ENCODE peak calls at places on chromosomes 4 and X, in four cellular contexts. I, D, Z and T are unnamed samples.

GRCh38 chrX:47351706-47352105 is 18.7 kb upstream of the ZNF157 start:
- DNase-seq in I (no peak), D (no peak), Z (no peak), T (peak; percentile 60)

GRCh38 chrX:85309717-85310116 is 65.9 kb downstream of the ZNF711 start:
- DNase-seq in I (peak; percentile 4), D (no peak), Z (no peak), T (no peak)

GRCh38 chrX:135890087-135890585 is 3.1 kb downstream of the CT45A10 start:
- DNase-seq in I (no peak), D (no peak), Z (no peak), T (no peak)

GRCh38 chr4:78845469-78845868 is 69.3 kb downstream of the BMP2K start:
- DNase-seq in I (no peak), D (no peak), Z (no peak), T (no peak)

GRCh38 chrX:28649541-28649940 is 62.3 kb downstream of the IL1RAPL1 start:
- DNase-seq in I (no peak), D (no peak), Z (no peak), T (peak; percentile 30)

GRCh38 chr4:72591547-72591946 is 22.5 kb upstream of the ADAMTS3 start:
- DNase-seq in I (no peak), D (no peak), Z (no peak), T (no peak)

GRCh38 chrX:41234962-41235361 is 99.0 kb upstream of the DDX3X start:
- DNase-seq in I (no peak), D (no peak), Z (no peak), T (no peak)

GRCh38 chrX:103782640-103783039 is 6.0 kb downstream of the PLP1 start:
- DNase-seq in I (no peak), D (no peak), Z (no peak), T (no peak)

GRCh38 chr4:110088670-110089069 is 109.7 kb downstream of the ELOVL6 start:
- DNase-seq in I (no peak), D (peak; percentile 23), Z (no peak), T (peak; percentile 76)

GRCh38 chr4:30757357-30757756 is 37.2 kb downstream of the PCDH7 start:
- DNase-seq in I (no peak), D (peak; percentile 71), Z (peak; percentile 90), T (peak; percentile 92)

GRCh38 chr4:20444599-20445337 is 193.1 kb downstream of the SLIT2 start:
- DNase-seq in I (no peak), D (no peak), Z (no peak), T (no peak)

GRCh38 chr4:20445933-20446723 is 194.4 kb downstream of the SLIT2 start:
- DNase-seq in I (no peak), D (no peak), Z (no peak), T (peak; percentile 33)

GRCh38 chr4:20443406-20443805 is 191.7 kb downstream of the SLIT2 start:
- DNase-seq in I (no peak), D (no peak), Z (no peak), T (no peak)

DNA sequence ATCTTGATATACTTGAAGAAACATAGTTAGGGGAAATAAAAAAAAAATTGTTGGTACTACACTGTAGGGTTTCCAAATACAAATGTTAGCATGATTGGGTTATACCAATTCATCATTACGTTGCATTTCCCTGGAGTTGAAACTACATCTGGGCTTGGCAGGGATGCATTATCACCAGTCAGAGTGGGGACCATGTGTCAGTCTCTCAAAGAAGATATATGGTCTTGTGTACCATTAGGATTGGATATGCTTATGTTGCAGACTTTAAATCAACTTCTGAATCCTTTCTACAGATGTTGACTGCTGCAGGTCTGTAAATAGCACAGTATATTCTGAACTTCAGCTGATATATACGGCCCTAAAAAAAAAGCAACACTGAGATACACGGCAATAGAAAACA is 188.5 kb downstream of the SLIT2 start:
- DNase-seq in I (no peak), D (no peak), Z (no peak), T (no peak)
- H3K9me1 ChIP-seq in I (no peaks in the 10 kb centered on the region), D (no peaks in the 10 kb centered on the region), Z (no peaks in the 10 kb centered on the region), T (no peaks in the 10 kb centered on the region)

GRCh38 chr4:24775209-24775608 is 20.2 kb upstream of the SOD3 start:
- DNase-seq in I (no peak), D (no peak), Z (no peak), T (peak; percentile 55)
- H3K9me1 ChIP-seq in I (no peaks in the 10 kb centered on the region), D (no peaks in the 10 kb centered on the region), Z (no peaks in the 10 kb centered on the region), T (peaks cover 10% of the 10 kb centered on the region)

GRCh38 chr4:6205973-6206372 is 5.6 kb upstream of the JAKMIP1 start:
- DNase-seq in I (no peak), D (no peak), Z (no peak), T (no peak)

GRCh38 chr4:6207602-6208001 is 7.3 kb upstream of the JAKMIP1 start:
- DNase-seq in I (no peak), D (no peak), Z (no peak), T (no peak)

GRCh38 chr4:6206771-6207290 is 6.5 kb upstream of the JAKMIP1 start:
- DNase-seq in I (no peak), D (no peak), Z (no peak), T (no peak)

GRCh38 chr4:6205584-6205965 is 5.2 kb upstream of the JAKMIP1 start:
- DNase-seq in I (no peak), D (no peak), Z (no peak), T (no peak)

GRCh38 chr4:6208416-6208815 is 8.1 kb upstream of the JAKMIP1 start:
- DNase-seq in I (no peak), D (no peak), Z (no peak), T (no peak)
- H3K9me1 ChIP-seq in I (no peaks in the 10 kb centered on the region), D (no peaks in the 10 kb centered on the region), Z (no peaks in the 10 kb centered on the region), T (no peaks in the 10 kb centered on the region)

GRCh38 chr4:126386512-126386911 is 1071.8 kb downstream of the FAT4 start:
- DNase-seq in I (no peak), D (no peak), Z (no peak), T (no peak)

GRCh38 chr4:126385954-126386353 is 1071.2 kb downstream of the FAT4 start:
- DNase-seq in I (no peak), D (no peak), Z (no peak), T (no peak)
- H3K9me1 ChIP-seq in I (no peaks in the 10 kb centered on the region), D (no peaks in the 10 kb centered on the region), Z (no peaks in the 10 kb centered on the region), T (no peaks in the 10 kb centered on the region)

GRCh38 chr4:7939377-7940108 is at the start of gene AFAP1:
- DNase-seq in I (peak; percentile 99), D (peak; percentile 32), Z (peak; percentile 93), T (peak; percentile 76)
- H3K9me1 ChIP-seq in I (no peaks in the 10 kb centered on the region), D (no peaks in the 10 kb centered on the region), Z (no peaks in the 10 kb centered on the region), T (peaks cover 7% of the 10 kb centered on the region)

GRCh38 chr4:141180991-141181760 is 39.5 kb upstream of the ZNF330 start:
- DNase-seq in I (no peak), D (no peak), Z (no peak), T (no peak)

GRCh38 chr4:141174457-141174856 is 41.2 kb upstream of the RNF150 start:
- DNase-seq in I (no peak), D (no peak), Z (no peak), T (no peak)

GRCh38 chr4:141177171-141177570 is 43.5 kb upstream of the ZNF330 start:
- DNase-seq in I (no peak), D (no peak), Z (no peak), T (no peak)

DNA sequence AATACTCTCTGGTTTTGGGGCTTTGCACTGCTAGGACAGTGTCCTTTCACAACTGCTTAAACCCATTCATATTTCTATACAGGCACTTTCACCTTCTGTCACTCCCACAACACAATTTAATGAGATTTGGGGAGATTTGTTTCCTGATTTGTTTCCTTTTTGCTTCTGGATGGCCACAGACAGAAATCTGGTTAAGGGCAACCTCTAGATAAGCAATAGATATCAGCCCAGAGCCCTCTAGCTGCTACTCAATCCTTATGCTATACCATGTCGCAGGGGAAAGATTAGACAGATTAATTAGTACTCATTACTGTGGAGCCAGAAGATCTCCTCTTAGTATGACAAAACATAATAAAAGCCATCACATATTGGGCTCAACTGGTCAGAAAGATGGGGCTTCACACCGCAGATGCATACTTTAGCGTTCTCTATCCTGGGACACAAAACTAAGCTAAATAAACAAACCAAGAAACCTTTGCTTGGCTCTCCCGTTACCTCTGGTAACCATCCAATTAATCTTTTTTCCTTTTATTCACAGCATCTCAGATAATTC is 41.1 kb upstream of the ZNF330 start:
- DNase-seq in I (no peak), D (no peak), Z (no peak), T (no peak)
- H3K9me1 ChIP-seq in I (no peaks in the 10 kb centered on the region), D (no peaks in the 10 kb centered on the region), Z (no peaks in the 10 kb centered on the region), T (no peaks in the 10 kb centered on the region)

GRCh38 chr4:6239486-6239885 is 30.2 kb upstream of the WFS1 start:
- DNase-seq in I (no peak), D (no peak), Z (no peak), T (no peak)
- H3K9me1 ChIP-seq in I (no peaks in the 10 kb centered on the region), D (no peaks in the 10 kb centered on the region), Z (no peaks in the 10 kb centered on the region), T (no peaks in the 10 kb centered on the region)

DNA sequence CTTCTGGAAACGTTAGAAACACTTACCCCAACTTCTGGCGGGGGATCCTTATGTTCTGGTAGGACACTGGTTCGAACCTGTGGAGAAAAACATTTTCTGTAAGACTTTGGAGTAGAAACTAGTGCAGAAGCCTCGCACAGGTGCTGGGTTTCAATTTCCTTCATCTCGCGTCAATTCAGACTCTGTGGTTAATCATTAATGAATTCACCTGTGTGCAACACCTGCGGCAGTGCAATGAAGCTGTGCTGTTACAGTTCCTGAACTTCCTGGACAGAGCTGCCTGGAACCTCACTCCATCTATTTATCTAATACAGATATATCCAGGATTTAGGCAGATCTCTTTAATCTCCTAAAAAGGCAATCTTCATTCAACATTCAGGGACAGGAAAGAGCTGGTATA is 531.4 kb downstream of the INPP4B start:
- DNase-seq in I (no peak), D (no peak), Z (no peak), T (no peak)
- H3K9me1 ChIP-seq in I (no peaks in the 10 kb centered on the region), D (no peaks in the 10 kb centered on the region), Z (no peaks in the 10 kb centered on the region), T (peaks cover 3% of the 10 kb centered on the region)